ENCODE peak calls at places on chromosomes 13 and 19, in ten cellular contexts. A, J, O, I, L, B, C, Z, V and X are unnamed samples.

GRCh38 chr19:3513198-3514140 is 7.4 kb downstream of the FZR1 start:
- ATAC-seq in J (no peak), L (peak), O (no peak), Z (peak), V (no peak), C (peak), B (no peak), A (no peak), I (peak), X (no peak)

GRCh38 chr13:81138353-81138995 is 797.5 kb upstream of the SPRY2 start:
- ATAC-seq in J (no peak), L (no peak), B (no peak), Z (no peak), I (no peak), V (no peak), C (no peak), O (no peak), A (no peak), X (no peak)

GRCh38 chr13:102599451-102600012 is 2.7 kb downstream of the TPP2 start:
- ATAC-seq in V (no peak), C (no peak), A (no peak), J (no peak), B (no peak), Z (no peak), L (no peak), O (no peak), I (no peak), X (no peak)

GRCh38 chr19:1540353-1540925 is 16.6 kb downstream of the PLK5 start:
- ATAC-seq in L (no peak), A (no peak), O (no peak), B (no peak), Z (peak), V (no peak), J (no peak), I (peak), C (no peak), X (no peak)

GRCh38 chr19:3350014-3350663 is 16.2 kb upstream of the NFIC start:
- ATAC-seq in B (no peak), O (no peak), I (no peak), C (no peak), Z (no peak), J (no peak), V (no peak), L (no peak), A (no peak), X (no peak)

GRCh38 chr19:7575426-7576040 is 20.1 kb upstream of the CAMSAP3 start:
- ATAC-seq in C (no peak), V (no peak), L (no peak), Z (no peak), I (no peak), J (peak), B (no peak), A (no peak), O (no peak), X (no peak)

GRCh38 chr19:3580156-3580955 is 4.9 kb upstream of the GIPC3 start:
- ATAC-seq in A (no peak), C (no peak), J (no peak), V (peak), I (no peak), O (no peak), L (no peak), B (no peak), Z (peak), X (peak)

GRCh38 chr13:40758811-40759210 is 12.2 kb downstream of the MRPS31 start:
- ATAC-seq in C (no peak), Z (no peak), A (no peak), B (no peak), O (no peak), J (no peak), V (no peak), L (no peak), I (no peak), X (no peak)

GRCh38 chr19:34733266-34733825 is 697 bp upstream of the ZNF181 start:
- ATAC-seq in L (peak), B (peak), J (peak), Z (peak), V (no peak), I (peak), A (peak), O (peak), C (peak), X (peak)

GRCh38 chr13:93409816-93410215 is 183.2 kb downstream of the GPC6 start:
- ATAC-seq in C (no peak), J (no peak), O (no peak), A (no peak), L (no peak), V (no peak), I (no peak), Z (no peak), B (no peak), X (no peak)

GRCh38 chr19:56113071-56113632 is 7.9 kb downstream of the ZNF787 start:
- ATAC-seq in B (no peak), C (no peak), O (no peak), Z (no peak), V (no peak), A (no peak), I (no peak), L (no peak), J (no peak), X (no peak)

GRCh38 chr13:65613004-65613403 is 1617.1 kb downstream of the PCDH9 start:
- ATAC-seq in Z (no peak), B (no peak), I (no peak), L (no peak), V (peak), A (no peak), J (peak), O (no peak), C (peak), X (no peak)

GRCh38 chr19:6887326-6887725 is at the start of gene ADGRE1:
- ATAC-seq in C (no peak), O (no peak), A (no peak), B (no peak), Z (no peak), I (peak), V (no peak), J (no peak), L (no peak), X (no peak)

GRCh38 chr19:48511800-48512503 is at the start of gene LMTK3:
- ATAC-seq in J (no peak), B (peak), L (no peak), I (no peak), V (no peak), C (peak), O (peak), A (peak), Z (peak), X (peak)